ENCODE peak calls at places on chromosomes 1 and 21, in four cellular contexts. N is neuronal stem cell, F is PC-3, A is HCT116. I is an unnamed sample.

GRCh38 chr1:33036051-33036525 is 595 bp downstream of the AK2 start:
- DNase-seq in A (no peak), F (peak; percentile 23), N (no peak), I (peak; percentile 77)

GRCh38 chr1:35449334-35450008 is 107.7 kb downstream of the KIAA0319L start:
- DNase-seq in F (peak; percentile 88), A (no peak), N (no peak), I (no peak)

GRCh38 chr21:44986471-44987291 is 46.9 kb downstream of the SLX9 start:
- DNase-seq in F (no peak), A (no peak), N (no peak), I (no peak)

GRCh38 chr21:36613064-36613463 is 85.9 kb upstream of the SIM2 start:
- DNase-seq in F (peak; percentile 88), N (no peak), A (no peak), I (no peak)

GRCh38 chr1:226223786-226224244 is 351 bp downstream of the MIXL1 start:
- DNase-seq in F (no peak), N (peak; percentile 38), A (no peak), I (peak; percentile 80)

GRCh38 chr1:235313931-235314678 is 13.9 kb downstream of the ARID4B start:
- DNase-seq in N (no peak), F (no peak), A (no peak), I (no peak)

GRCh38 chr1:147723691-147724323 is 36.6 kb downstream of the GJA5 start:
- DNase-seq in F (peak; percentile 85), A (peak; percentile 28), N (peak; percentile 51), I (peak; percentile 56)

GRCh38 chr21:43824883-43825609 is 35.7 kb downstream of the RRP1 start:
- DNase-seq in F (no peak), N (no peak), A (no peak), I (no peak)

GRCh38 chr1:209162651-209163050 is 420.9 kb upstream of the CAMK1G start:
- DNase-seq in N (no peak), A (no peak), F (no peak), I (no peak)

GRCh38 chr1:86441581-86441980 is 17.6 kb downstream of the CLCA2 start:
- DNase-seq in F (no peak), A (no peak), N (no peak), I (no peak)

GRCh38 chr1:40385437-40386310 is 12.1 kb downstream of the SMAP2 start:
- DNase-seq in F (no peak), A (no peak), N (no peak), I (peak; percentile 77)

GRCh38 chr1:155320252-155320651 is 442 bp upstream of the RUSC1 start:
- DNase-seq in F (no peak), N (no peak), A (no peak), I (no peak)

GRCh38 chr1:230176871-230177411 is 109.9 kb downstream of the GALNT2 start:
- DNase-seq in F (no peak), N (no peak), A (no peak), I (no peak)

GRCh38 chr1:203769505-203770343 is 4.7 kb downstream of the LAX1 start:
- DNase-seq in N (no peak), A (no peak), F (peak; percentile 53), I (no peak)

GRCh38 chr1:231039161-231040018 is 664 bp downstream of the FAM89A start:
- DNase-seq in N (peak; percentile 45), F (peak; percentile 31), A (no peak), I (peak; percentile 74)

GRCh38 chr1:229448373-229448772 is 14.5 kb upstream of the ACTA1 start:
- DNase-seq in A (no peak), F (no peak), N (no peak), I (no peak)

GRCh38 chr1:6005276-6005917 is 13.2 kb upstream of the NPHP4 start:
- DNase-seq in A (no peak), F (no peak), N (no peak), I (no peak)

GRCh38 chr21:40284481-40284880 is 417.2 kb downstream of the PCP4 start:
- DNase-seq in N (no peak), F (no peak), A (no peak), I (no peak)

GRCh38 chr1:116289219-116289618 is 83.8 kb upstream of the ATP1A1 start:
- DNase-seq in N (no peak), A (no peak), F (peak; percentile 84), I (no peak)

GRCh38 chr1:201889092-201889968 is 632 bp downstream of the SHISA4 start:
- DNase-seq in A (no peak), F (no peak), N (peak; percentile 17), I (no peak)
- H3K4me1 ChIP-seq in A (peaks cover 39% of the 10 kb centered on the region), F (peaks cover 17% of the 10 kb centered on the region), N (peaks cover 10% of the 10 kb centered on the region), I (no peaks in the 10 kb centered on the region)

DNA sequence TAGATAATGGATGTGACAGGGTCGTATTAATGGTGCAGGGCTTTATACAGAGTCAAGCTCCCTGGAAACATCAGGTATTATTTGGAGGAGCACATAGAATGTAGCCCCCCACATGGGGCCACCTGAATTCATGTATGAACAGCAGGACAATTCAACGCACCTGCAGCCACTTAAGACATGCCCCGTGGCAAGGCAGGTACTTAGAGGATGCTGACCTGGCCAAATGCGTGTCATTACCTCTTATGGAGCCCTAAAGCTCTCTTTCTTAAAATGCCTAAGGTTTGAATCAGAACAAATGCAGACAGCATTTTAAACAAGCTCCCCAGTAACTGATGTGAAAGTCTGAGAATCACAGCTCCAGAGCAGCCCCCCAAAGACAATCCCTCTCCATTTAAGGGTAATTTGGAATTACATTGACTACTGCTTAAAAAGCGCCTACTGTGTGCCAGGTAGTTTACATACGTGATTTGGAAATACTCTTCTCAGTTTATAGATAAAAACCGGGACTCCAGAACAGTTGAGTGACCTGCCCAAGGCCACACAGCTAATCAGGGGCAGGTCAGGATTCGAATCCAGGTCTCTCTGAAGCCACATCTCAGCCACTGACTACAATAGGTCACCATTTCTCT is 71.0 kb upstream of the KLHDC7A start:
- DNase-seq in N (no peak), A (no peak), F (no peak), I (no peak)
- H3K4me2 ChIP-seq in N (no peak overlapping the region), A (no peak overlapping the region), F (no peak overlapping the region), I (no peak overlapping the region)

DNA sequence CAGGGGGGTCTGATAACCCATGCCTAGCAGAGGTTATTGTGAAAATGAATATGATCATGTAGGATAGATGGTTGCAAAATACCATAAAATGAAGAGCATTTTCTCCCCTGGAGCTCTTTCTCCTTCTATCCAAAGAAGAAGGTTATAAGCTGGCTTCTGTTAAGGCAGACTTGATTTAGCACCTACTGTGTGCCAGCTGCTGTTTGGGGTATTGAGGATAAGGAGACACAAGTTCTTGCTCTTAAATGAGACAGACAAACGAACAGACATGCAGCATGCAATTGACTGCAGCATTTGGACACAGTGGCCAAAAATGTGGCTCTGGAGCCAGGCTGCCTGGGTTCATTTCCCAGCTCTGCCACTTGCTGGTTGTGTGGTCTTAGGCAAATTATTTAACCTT is 39.8 kb upstream of the ID3 start:
- DNase-seq in A (no peak), N (no peak), F (no peak), I (no peak)
- H3K9ac ChIP-seq in A (no peak overlapping the region), N (no peak overlapping the region), F (no peak overlapping the region), I (no peak overlapping the region)

GRCh38 chr1:175514309-175515001 is 228.9 kb downstream of the TNR start:
- DNase-seq in A (no peak), F (no peak), N (no peak), I (no peak)
- H3K4me1 ChIP-seq in A (no peaks in the 10 kb centered on the region), F (no peaks in the 10 kb centered on the region), N (no peaks in the 10 kb centered on the region), I (no peaks in the 10 kb centered on the region)

DNA sequence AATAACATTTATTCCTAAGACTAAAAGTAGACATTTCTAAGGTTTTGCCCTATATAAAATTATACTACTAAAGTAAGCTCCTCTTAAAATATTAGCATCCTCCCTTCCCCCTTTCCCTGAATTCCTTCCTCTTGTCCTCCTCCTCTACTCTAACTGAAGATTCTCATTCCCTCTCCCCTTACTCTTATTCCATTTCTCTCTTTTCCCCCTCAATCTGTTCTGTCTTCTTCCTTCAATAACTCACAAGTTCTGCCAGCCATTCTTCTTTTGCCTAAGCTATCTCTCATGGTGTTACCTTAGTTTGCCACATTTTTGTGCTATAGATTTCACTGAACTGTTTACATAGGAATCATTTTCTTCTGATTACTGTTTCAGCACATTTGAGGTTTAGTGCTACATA is 10.7 kb downstream of the LRIF1 start:
- DNase-seq in N (no peak), F (no peak), A (no peak), I (no peak)
- H3K4me2 ChIP-seq in N (no peak overlapping the region), F (no peak overlapping the region), A (no peak overlapping the region), I (no peak overlapping the region)

GRCh38 chr1:179955318-179955638 is 668 bp downstream of the CEP350 start:
- DNase-seq in N (no peak), F (no peak), A (no peak), I (no peak)
- H3K9ac ChIP-seq in N (peak overlapping the region; percentile 96), F (peak overlapping the region; percentile 94), A (peak overlapping the region; percentile 87), I (peak overlapping the region; percentile 91)

I was measured in Karpas-422.